ENCODE peak calls at places on chromosome 20, in eight cellular contexts. H is thoracic aorta, W is stomach, O is thyroid gland, J is suprapubic skin, T is OCI-LY7, M is fibroblast of mammary gland, F is IMR-90. Z is an unnamed sample.

GRCh38 chr20:13492001-13492480 is 146.7 kb downstream of the TASP1 start:
- DNase-seq in H (no peak), W (no peak), O (peak), J (peak), T (no peak), M (peak), F (peak), Z (peak)

GRCh38 chr20:10449270-10449669 is 14.2 kb downstream of the SLX4IP start:
- DNase-seq in H (no peak), W (no peak), O (no peak), J (no peak), T (no peak), M (peak), F (no peak), Z (no peak)

GRCh38 chr20:50292324-50293243 is 102.0 kb downstream of the CEBPB start:
- DNase-seq in H (peak), W (peak), O (peak), J (peak), T (no peak), M (peak), F (peak), Z (peak)

GRCh38 chr20:21259346-21259745 is 43.8 kb upstream of the XRN2 start:
- DNase-seq in H (no peak), W (no peak), O (no peak), J (no peak), T (no peak), M (no peak), F (no peak), Z (no peak)

GRCh38 chr20:33372993-33373441 is 28.3 kb downstream of the CDK5RAP1 start:
- DNase-seq in H (no peak), W (no peak), O (peak), J (no peak), T (no peak), M (peak), F (peak), Z (peak)

GRCh38 chr20:4929686-4930397 is 71.5 kb downstream of the SLC23A2 start:
- DNase-seq in H (no peak), W (no peak), O (no peak), J (no peak), T (no peak), M (peak), F (peak), Z (no peak)

GRCh38 chr20:9156529-9157280 is 87.8 kb downstream of the PLCB4 start:
- DNase-seq in H (no peak), W (no peak), O (peak), J (no peak), T (no peak), M (no peak), F (peak), Z (no peak)

GRCh38 chr20:19934792-19935491 is 82.2 kb upstream of the NAA20 start:
- DNase-seq in H (no peak), W (peak), O (peak), J (peak), T (no peak), M (no peak), F (no peak), Z (no peak)

GRCh38 chr20:58851969-58852458 is 502 bp upstream of the GNAS start:
- DNase-seq in H (no peak), W (no peak), O (no peak), J (no peak), T (no peak), M (no peak), F (no peak), Z (no peak)

GRCh38 chr20:53408728-53409157 is 184.9 kb downstream of the ZNF217 start:
- DNase-seq in H (no peak), W (no peak), O (no peak), J (no peak), T (no peak), M (peak), F (peak), Z (peak)

GRCh38 chr20:35690265-35690664 is 8.9 kb downstream of the NFS1 start:
- DNase-seq in H (no peak), W (peak), O (no peak), J (no peak), T (no peak), M (no peak), F (no peak), Z (no peak)

GRCh38 chr20:47551841-47552240 is 50.2 kb downstream of the NCOA3 start:
- DNase-seq in H (no peak), W (no peak), O (no peak), J (no peak), T (peak), M (peak), F (no peak), Z (no peak)

GRCh38 chr20:38982291-38982690 is 20.1 kb downstream of the DHX35 start:
- DNase-seq in H (no peak), W (no peak), O (no peak), J (no peak), T (no peak), M (no peak), F (peak), Z (peak)

GRCh38 chr20:20594171-20594530 is 118.3 kb downstream of the RALGAPA2 start:
- DNase-seq in H (no peak), W (no peak), O (no peak), J (no peak), T (peak), M (peak), F (peak), Z (peak)

GRCh38 chr20:17807670-17808069 is 107.9 kb downstream of the BANF2 start:
- DNase-seq in H (no peak), W (no peak), O (no peak), J (no peak), T (no peak), M (peak), F (peak), Z (peak)

GRCh38 chr20:51529758-51530157 is 12.8 kb downstream of the NFATC2 start:
- DNase-seq in H (no peak), W (peak), O (no peak), J (no peak), T (peak), M (no peak), F (peak), Z (no peak)

GRCh38 chr20:59723607-59724456 is 119.5 kb downstream of the PHACTR3 start:
- DNase-seq in H (no peak), W (no peak), O (no peak), J (no peak), T (no peak), M (peak), F (no peak), Z (no peak)

GRCh38 chr20:50745634-50746137 is 14.3 kb downstream of the PARD6B start:
- DNase-seq in H (no peak), W (no peak), O (no peak), J (no peak), T (no peak), M (no peak), F (no peak), Z (peak)

GRCh38 chr20:9185511-9185910 is 116.6 kb downstream of the PLCB4 start:
- DNase-seq in H (no peak), W (no peak), O (no peak), J (no peak), T (no peak), M (peak), F (peak), Z (no peak)

GRCh38 chr20:47198254-47198671 is 158.2 kb downstream of the ZMYND8 start:
- DNase-seq in H (no peak), W (no peak), O (no peak), J (no peak), T (no peak), M (peak), F (peak), Z (no peak)

GRCh38 chr20:1484438-1485120 is 6.6 kb downstream of the SIRPB2 start:
- DNase-seq in H (no peak), W (no peak), O (no peak), J (no peak), T (no peak), M (peak), F (no peak), Z (no peak)

GRCh38 chr20:43925215-43925614 is 10.6 kb downstream of the TOX2 start:
- DNase-seq in H (no peak), W (no peak), O (no peak), J (no peak), T (no peak), M (no peak), F (no peak), Z (no peak)

GRCh38 chr20:7790189-7790588 is 150.1 kb downstream of the HAO1 start:
- DNase-seq in H (no peak), W (no peak), O (no peak), J (no peak), T (no peak), M (peak), F (no peak), Z (no peak)

GRCh38 chr20:41654884-41655283 is 36.7 kb upstream of the CHD6 start:
- DNase-seq in H (no peak), W (peak), O (no peak), J (no peak), T (no peak), M (peak), F (peak), Z (peak)

GRCh38 chr20:35776513-35777101 is 4.8 kb downstream of the PHF20 start:
- DNase-seq in H (no peak), W (peak), O (peak), J (peak), T (no peak), M (peak), F (peak), Z (peak)

GRCh38 chr20:37699202-37699601 is 5.4 kb downstream of the CTNNBL1 start:
- DNase-seq in H (no peak), W (peak), O (no peak), J (no peak), T (no peak), M (no peak), F (no peak), Z (peak)

GRCh38 chr20:20741067-20742045 is 28.9 kb upstream of the RALGAPA2 start:
- DNase-seq in H (no peak), W (peak), O (peak), J (no peak), T (no peak), M (no peak), F (no peak), Z (no peak)

GRCh38 chr20:7496394-7497111 is 443.7 kb downstream of the HAO1 start:
- DNase-seq in H (no peak), W (no peak), O (no peak), J (no peak), T (no peak), M (peak), F (no peak), Z (peak)

GRCh38 chr20:43799150-43799711 is 72.4 kb upstream of the GTSF1L start:
- DNase-seq in H (no peak), W (no peak), O (no peak), J (no peak), T (no peak), M (peak), F (peak), Z (no peak)

GRCh38 chr20:13148402-13148801 is 72.7 kb upstream of the ISM1 start:
- DNase-seq in H (no peak), W (no peak), O (peak), J (no peak), T (no peak), M (no peak), F (no peak), Z (no peak)

GRCh38 chr20:63734946-63735858 is 1.3 kb upstream of the LIME1 start:
- DNase-seq in H (no peak), W (no peak), O (no peak), J (no peak), T (no peak), M (no peak), F (no peak), Z (no peak)

GRCh38 chr20:36085686-36086267 is 68.8 kb upstream of the EPB41L1 start:
- DNase-seq in H (no peak), W (peak), O (peak), J (no peak), T (no peak), M (peak), F (peak), Z (peak)

GRCh38 chr20:62365814-62366369 is 1.2 kb downstream of the LAMA5 start:
- DNase-seq in H (no peak), W (no peak), O (peak), J (no peak), T (peak), M (no peak), F (no peak), Z (no peak)

GRCh38 chr20:61044499-61044898 is 207.6 kb upstream of the CDH4 start:
- DNase-seq in H (no peak), W (no peak), O (no peak), J (no peak), T (no peak), M (peak), F (no peak), Z (no peak)
- TF ChIP-seq CTCF in H (no peak), W (no peak), O (no peak), J (no peak), T (no peak), M (peak), F (no peak), Z (no peak)

GRCh38 chr20:31716818-31717477 is 5.7 kb downstream of the BCL2L1 start:
- DNase-seq in H (no peak), W (no peak), O (no peak), J (no peak), T (no peak), M (no peak), F (no peak), Z (no peak)

GRCh38 chr20:31720486-31721407 is 1.9 kb downstream of the BCL2L1 start:
- DNase-seq in H (no peak), W (peak), O (peak), J (no peak), T (peak), M (no peak), F (no peak), Z (no peak)

GRCh38 chr20:31719644-31720485 is 2.8 kb downstream of the BCL2L1 start:
- DNase-seq in H (no peak), W (peak), O (peak), J (no peak), T (no peak), M (no peak), F (no peak), Z (no peak)

GRCh38 chr20:31717478-31717946 is 5.2 kb downstream of the BCL2L1 start:
- DNase-seq in H (no peak), W (no peak), O (no peak), J (no peak), T (no peak), M (no peak), F (no peak), Z (no peak)

GRCh38 chr20:31718952-31719643 is 3.6 kb downstream of the BCL2L1 start:
- DNase-seq in H (no peak), W (peak), O (peak), J (no peak), T (no peak), M (no peak), F (no peak), Z (no peak)
- H3K4me3 ChIP-seq in H (peak), W (peak), O (no peak), J (peak), T (peak), M (peak), F (no peak), Z (peak)

GRCh38 chr20:14561733-14562132 is 224.3 kb upstream of the FLRT3 start:
- DNase-seq in H (no peak), W (no peak), O (no peak), J (no peak), T (no peak), M (peak), F (peak), Z (peak)
- TF ChIP-seq CTCF in H (no peak), W (no peak), O (peak), J (no peak), T (no peak), M (peak), F (peak), Z (peak)

GRCh38 chr20:3157817-3158216 is 1.8 kb downstream of the FASTKD5 start:
- DNase-seq in H (no peak), W (no peak), O (no peak), J (no peak), T (no peak), M (no peak), F (no peak), Z (no peak)
- H3K4me3 ChIP-seq in H (peak), W (peak), O (no peak), J (peak), T (peak), M (peak), F (no peak), Z (peak)

DNA sequence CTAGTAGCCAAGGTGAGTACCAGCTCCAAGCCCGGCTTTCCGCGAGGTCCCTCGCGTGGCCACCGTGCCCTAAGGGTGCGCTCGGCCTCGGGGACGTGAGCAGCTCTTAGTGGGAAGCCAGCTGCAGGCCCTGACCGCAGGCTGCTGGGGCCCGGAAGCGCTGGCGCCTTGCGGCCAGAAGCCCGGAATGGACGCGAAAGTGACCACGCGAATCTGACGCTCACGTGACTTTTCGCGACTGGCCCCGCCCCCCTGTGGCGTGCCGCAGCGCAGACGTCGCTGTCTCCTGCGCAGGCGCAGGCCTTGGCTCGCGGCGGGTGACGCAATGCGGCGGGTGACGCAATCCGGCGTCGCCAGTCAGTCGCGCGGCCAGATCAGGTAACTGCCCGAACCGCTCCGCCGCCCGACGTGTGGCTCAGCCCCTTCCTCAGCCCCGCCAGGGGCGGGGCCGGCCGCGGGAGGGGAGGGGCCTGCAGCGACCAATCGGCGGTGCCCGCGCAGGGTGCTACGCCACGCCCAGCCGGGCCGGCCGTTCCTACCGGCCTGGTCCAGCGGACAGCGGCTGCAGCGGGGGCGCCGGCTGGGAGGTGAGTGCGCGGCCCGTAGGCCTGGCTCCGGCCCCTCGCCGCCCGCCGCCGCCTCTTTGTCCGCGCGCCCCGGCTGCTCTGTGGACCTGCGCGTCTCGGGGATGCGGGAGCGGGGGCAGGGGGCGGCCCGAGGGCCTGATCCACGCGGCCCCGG is at the start of gene GZF1:
- DNase-seq in H (peak), W (peak), O (peak), J (peak), T (peak), M (peak), F (peak), Z (peak)
- TF ChIP-seq CTCF in H (no peak), W (no peak), O (peak), J (no peak), T (no peak), M (no peak), F (no peak), Z (no peak)

Z was measured in fibroblast of villous mesenchyme.